ENCODE peak calls at places on chromosomes 12 and 14, in six cellular contexts. One of them, this sample, is unnamed.

GRCh38 chr14:96461950-96462798 is 40.0 kb upstream of the PAPOLA start:
- DNase-seq in astrocyte: no peak
- DNase-seq in mesothelial cell of epicardium: no peak
- DNase-seq in psoas muscle: no peak
- DNase-seq in AG10803: no peak
- DNase-seq in ovary: no peak
- DNase-seq in this sample: peak; percentile 47

GRCh38 chr12:113776536-113776935 is 189.6 kb downstream of the RBM19 start:
- DNase-seq in astrocyte: no peak
- DNase-seq in mesothelial cell of epicardium: no peak
- DNase-seq in psoas muscle: no peak
- DNase-seq in AG10803: no peak
- DNase-seq in ovary: no peak
- DNase-seq in this sample: no peak

GRCh38 chr12:96233168-96233567 is 39.0 kb downstream of the ELK3 start:
- DNase-seq in astrocyte: no peak
- DNase-seq in mesothelial cell of epicardium: no peak
- DNase-seq in psoas muscle: peak; percentile 74
- DNase-seq in AG10803: no peak
- DNase-seq in ovary: peak; percentile 44
- DNase-seq in this sample: no peak

GRCh38 chr12:22467190-22467589 is 77.2 kb downstream of the C2CD5 start:
- DNase-seq in astrocyte: peak; percentile 58
- DNase-seq in mesothelial cell of epicardium: no peak
- DNase-seq in psoas muscle: no peak
- DNase-seq in AG10803: peak; percentile 33
- DNase-seq in ovary: no peak
- DNase-seq in this sample: no peak

GRCh38 chr12:30423330-30423729 is 272.3 kb downstream of the IPO8 start:
- DNase-seq in astrocyte: no peak
- DNase-seq in mesothelial cell of epicardium: no peak
- DNase-seq in psoas muscle: no peak
- DNase-seq in AG10803: no peak
- DNase-seq in ovary: no peak
- DNase-seq in this sample: no peak

GRCh38 chr14:61564623-61565091 is 130.7 kb upstream of the HIF1A start:
- DNase-seq in astrocyte: peak; percentile 99
- DNase-seq in mesothelial cell of epicardium: no peak
- DNase-seq in psoas muscle: no peak
- DNase-seq in AG10803: peak; percentile 96
- DNase-seq in ovary: no peak
- DNase-seq in this sample: no peak

GRCh38 chr14:64500088-64500487 is 3.5 kb downstream of the ZBTB25 start:
- DNase-seq in astrocyte: no peak
- DNase-seq in mesothelial cell of epicardium: no peak
- DNase-seq in psoas muscle: no peak
- DNase-seq in AG10803: peak; percentile 29
- DNase-seq in ovary: no peak
- DNase-seq in this sample: no peak

GRCh38 chr14:104441275-104442106 is 138.1 kb upstream of the C14orf180 start:
- DNase-seq in astrocyte: no peak
- DNase-seq in mesothelial cell of epicardium: no peak
- DNase-seq in psoas muscle: no peak
- DNase-seq in AG10803: no peak
- DNase-seq in ovary: no peak
- DNase-seq in this sample: no peak

GRCh38 chr12:25553083-25553482 is at the start of gene LMNTD1:
- DNase-seq in astrocyte: peak; percentile 83
- DNase-seq in mesothelial cell of epicardium: no peak
- DNase-seq in psoas muscle: no peak
- DNase-seq in AG10803: peak; percentile 56
- DNase-seq in ovary: no peak
- DNase-seq in this sample: no peak

GRCh38 chr14:55926007-55926406 is 192.2 kb upstream of the PELI2 start:
- DNase-seq in astrocyte: no peak
- DNase-seq in mesothelial cell of epicardium: no peak
- DNase-seq in psoas muscle: no peak
- DNase-seq in AG10803: no peak
- DNase-seq in ovary: no peak
- DNase-seq in this sample: no peak

GRCh38 chr14:101228949-101229541 is 325.5 kb upstream of the RTL1 start:
- DNase-seq in astrocyte: no peak
- DNase-seq in mesothelial cell of epicardium: peak; percentile 17
- DNase-seq in psoas muscle: peak; percentile 28
- DNase-seq in AG10803: no peak
- DNase-seq in ovary: no peak
- DNase-seq in this sample: no peak
- TF ChIP-seq CTCF in astrocyte: no peak
- TF ChIP-seq CTCF in mesothelial cell of epicardium: no peak
- TF ChIP-seq CTCF in psoas muscle: no peak
- TF ChIP-seq CTCF in AG10803: no peak
- TF ChIP-seq CTCF in ovary: no peak
- TF ChIP-seq CTCF in this sample: peak; percentile 7

GRCh38 chr12:2856901-2857495 is at the start of gene TEX52:
- DNase-seq in astrocyte: no peak
- DNase-seq in mesothelial cell of epicardium: no peak
- DNase-seq in psoas muscle: no peak
- DNase-seq in AG10803: no peak
- DNase-seq in ovary: no peak
- DNase-seq in this sample: no peak
- TF ChIP-seq CTCF in astrocyte: no peak
- TF ChIP-seq CTCF in mesothelial cell of epicardium: no peak
- TF ChIP-seq CTCF in psoas muscle: no peak
- TF ChIP-seq CTCF in AG10803: no peak
- TF ChIP-seq CTCF in ovary: no peak
- TF ChIP-seq CTCF in this sample: no peak

GRCh38 chr12:49298160-49298559 is 3.2 kb downstream of the PRPH start:
- DNase-seq in astrocyte: no peak
- DNase-seq in mesothelial cell of epicardium: no peak
- DNase-seq in psoas muscle: no peak
- DNase-seq in AG10803: no peak
- DNase-seq in ovary: no peak
- DNase-seq in this sample: no peak
- TF ChIP-seq CTCF in astrocyte: no peak
- TF ChIP-seq CTCF in mesothelial cell of epicardium: no peak
- TF ChIP-seq CTCF in psoas muscle: no peak
- TF ChIP-seq CTCF in AG10803: no peak
- TF ChIP-seq CTCF in ovary: no peak
- TF ChIP-seq CTCF in this sample: peak; percentile 12

GRCh38 chr14:21092147-21093011 is 6.1 kb downstream of the ZNF219 start:
- DNase-seq in astrocyte: no peak
- DNase-seq in mesothelial cell of epicardium: peak; percentile 95
- DNase-seq in psoas muscle: peak; percentile 92
- DNase-seq in AG10803: peak; percentile 59
- DNase-seq in ovary: peak; percentile 91
- DNase-seq in this sample: peak; percentile 76

GRCh38 chr14:21095430-21096205 is 2.8 kb downstream of the ZNF219 start:
- DNase-seq in astrocyte: no peak
- DNase-seq in mesothelial cell of epicardium: no peak
- DNase-seq in psoas muscle: no peak
- DNase-seq in AG10803: peak; percentile 63
- DNase-seq in ovary: no peak
- DNase-seq in this sample: no peak

GRCh38 chr14:21093018-21093417 is 5.4 kb downstream of the ZNF219 start:
- DNase-seq in astrocyte: no peak
- DNase-seq in mesothelial cell of epicardium: no peak
- DNase-seq in psoas muscle: no peak
- DNase-seq in AG10803: no peak
- DNase-seq in ovary: peak; percentile 37
- DNase-seq in this sample: no peak

GRCh38 chr14:21091784-21092146 is 6.7 kb downstream of the ZNF219 start:
- DNase-seq in astrocyte: no peak
- DNase-seq in mesothelial cell of epicardium: no peak
- DNase-seq in psoas muscle: no peak
- DNase-seq in AG10803: no peak
- DNase-seq in ovary: no peak
- DNase-seq in this sample: no peak

GRCh38 chr14:21093769-21094681 is 4.4 kb downstream of the ZNF219 start:
- DNase-seq in astrocyte: no peak
- DNase-seq in mesothelial cell of epicardium: no peak
- DNase-seq in psoas muscle: no peak
- DNase-seq in AG10803: no peak
- DNase-seq in ovary: peak; percentile 27
- DNase-seq in this sample: no peak
- TF ChIP-seq CTCF in astrocyte: peak; percentile 39
- TF ChIP-seq CTCF in mesothelial cell of epicardium: peak; percentile 17
- TF ChIP-seq CTCF in psoas muscle: peak; percentile 4
- TF ChIP-seq CTCF in AG10803: peak; percentile 39
- TF ChIP-seq CTCF in ovary: no peak
- TF ChIP-seq CTCF in this sample: peak; percentile 44

GRCh38 chr14:68464716-68465115 is 328.2 kb downstream of the ZFP36L1 start:
- DNase-seq in astrocyte: peak; percentile 82
- DNase-seq in mesothelial cell of epicardium: no peak
- DNase-seq in psoas muscle: no peak
- DNase-seq in AG10803: peak; percentile 55
- DNase-seq in ovary: no peak
- DNase-seq in this sample: no peak

GRCh38 chr14:68463299-68463698 is 329.6 kb downstream of the ZFP36L1 start:
- DNase-seq in astrocyte: no peak
- DNase-seq in mesothelial cell of epicardium: no peak
- DNase-seq in psoas muscle: no peak
- DNase-seq in AG10803: no peak
- DNase-seq in ovary: no peak
- DNase-seq in this sample: no peak

GRCh38 chr14:68463705-68464104 is 329.2 kb downstream of the ZFP36L1 start:
- DNase-seq in astrocyte: no peak
- DNase-seq in mesothelial cell of epicardium: no peak
- DNase-seq in psoas muscle: no peak
- DNase-seq in AG10803: no peak
- DNase-seq in ovary: no peak
- DNase-seq in this sample: no peak

GRCh38 chr14:68461086-68461485 is 331.8 kb downstream of the ZFP36L1 start:
- DNase-seq in astrocyte: no peak
- DNase-seq in mesothelial cell of epicardium: no peak
- DNase-seq in psoas muscle: no peak
- DNase-seq in AG10803: no peak
- DNase-seq in ovary: no peak
- DNase-seq in this sample: no peak

GRCh38 chr14:68462683-68463082 is 330.2 kb downstream of the ZFP36L1 start:
- DNase-seq in astrocyte: no peak
- DNase-seq in mesothelial cell of epicardium: no peak
- DNase-seq in psoas muscle: no peak
- DNase-seq in AG10803: peak; percentile 55
- DNase-seq in ovary: no peak
- DNase-seq in this sample: no peak
- TF ChIP-seq CTCF in astrocyte: peak; percentile 37
- TF ChIP-seq CTCF in mesothelial cell of epicardium: peak; percentile 29
- TF ChIP-seq CTCF in psoas muscle: no peak
- TF ChIP-seq CTCF in AG10803: peak; percentile 46
- TF ChIP-seq CTCF in ovary: no peak
- TF ChIP-seq CTCF in this sample: peak; percentile 32

DNA sequence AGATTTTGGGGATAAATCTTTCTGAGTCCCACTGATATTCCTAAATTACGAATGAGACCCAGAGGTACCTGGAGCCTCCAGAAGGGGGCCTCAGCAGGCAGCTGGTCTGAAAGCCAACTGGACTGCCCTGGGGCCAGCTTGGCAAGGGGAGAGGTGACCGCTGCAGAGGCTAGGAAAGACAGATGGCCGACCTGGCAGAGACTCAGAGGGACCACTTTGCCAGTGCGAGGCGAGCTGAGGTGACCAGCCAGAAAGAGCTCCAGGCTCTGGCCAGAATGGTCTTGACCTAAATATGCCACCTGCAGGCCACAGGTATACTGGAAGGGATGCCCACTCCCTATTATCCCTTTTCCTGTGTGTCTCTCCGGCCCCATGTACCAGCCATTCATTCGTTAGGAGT is 256.8 kb upstream of the GARIN6 start:
- DNase-seq in astrocyte: no peak
- DNase-seq in mesothelial cell of epicardium: no peak
- DNase-seq in psoas muscle: no peak
- DNase-seq in AG10803: no peak
- DNase-seq in ovary: no peak
- DNase-seq in this sample: no peak
- TF ChIP-seq CTCF in astrocyte: no peak
- TF ChIP-seq CTCF in mesothelial cell of epicardium: peak; percentile 28
- TF ChIP-seq CTCF in psoas muscle: no peak
- TF ChIP-seq CTCF in AG10803: peak; percentile 40
- TF ChIP-seq CTCF in ovary: no peak
- TF ChIP-seq CTCF in this sample: peak; percentile 45

DNA sequence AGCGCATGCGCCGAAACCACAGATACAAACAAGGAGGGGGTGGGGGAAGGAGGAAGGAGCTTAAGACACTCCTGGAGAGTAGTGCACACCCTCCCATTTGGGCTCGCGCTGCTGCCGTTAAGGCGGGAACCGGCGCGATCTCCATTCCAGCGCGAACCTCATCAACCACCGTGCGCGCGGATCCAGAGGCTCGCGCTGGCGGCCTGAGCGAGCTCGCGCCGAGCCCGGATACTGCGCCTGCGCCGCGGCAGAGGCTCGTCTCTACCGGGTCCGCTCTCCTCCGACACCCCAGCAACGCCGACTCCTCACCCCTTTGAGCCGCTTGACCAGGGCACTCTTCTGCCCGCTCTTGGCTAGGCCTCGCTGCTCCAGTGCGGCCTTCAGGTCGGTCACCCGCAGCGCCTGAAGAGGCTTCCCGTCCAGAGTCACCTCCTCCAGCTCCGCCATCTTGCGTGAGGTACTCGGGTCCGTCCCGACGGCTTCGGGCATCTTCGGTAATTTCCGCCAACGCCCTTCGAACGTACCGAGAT is at the start of gene ACIN1:
- DNase-seq in astrocyte: peak; percentile 77
- DNase-seq in mesothelial cell of epicardium: peak; percentile 100
- DNase-seq in psoas muscle: no peak
- DNase-seq in AG10803: peak; percentile 86
- DNase-seq in ovary: peak; percentile 100
- DNase-seq in this sample: peak; percentile 54
- TF ChIP-seq CTCF in astrocyte: no peak
- TF ChIP-seq CTCF in mesothelial cell of epicardium: no peak
- TF ChIP-seq CTCF in psoas muscle: no peak
- TF ChIP-seq CTCF in AG10803: no peak
- TF ChIP-seq CTCF in ovary: no peak
- TF ChIP-seq CTCF in this sample: no peak

GRCh38 chr14:59159169-59159568 is 29.3 kb upstream of the DAAM1 start:
- DNase-seq in astrocyte: peak; percentile 11
- DNase-seq in mesothelial cell of epicardium: no peak
- DNase-seq in psoas muscle: no peak
- DNase-seq in AG10803: no peak
- DNase-seq in ovary: no peak
- DNase-seq in this sample: no peak
- TF ChIP-seq CTCF in astrocyte: no peak
- TF ChIP-seq CTCF in mesothelial cell of epicardium: no peak
- TF ChIP-seq CTCF in psoas muscle: no peak
- TF ChIP-seq CTCF in AG10803: no peak
- TF ChIP-seq CTCF in ovary: no peak
- TF ChIP-seq CTCF in this sample: no peak